ENCODE peak calls at places on chromosomes 5 and 9, in five cellular contexts. M is H1, U is neuronal stem cell, B is H9, G is trophoblast cell. N is an unnamed sample.

GRCh38 chr9:127919253-127919815 is 2.5 kb upstream of the ST6GALNAC4 start:
- DNase-seq in G (peak), U (no peak), M (no peak), B (no peak), N (peak)

GRCh38 chr5:86625148-86625547 is 7.4 kb downstream of the COX7C start:
- DNase-seq in B (no peak), U (no peak), M (no peak), G (no peak), N (no peak)

GRCh38 chr9:127557466-127557869 is 54.6 kb upstream of the STXBP1 start:
- DNase-seq in M (no peak), G (no peak), B (no peak), U (no peak), N (peak)

GRCh38 chr9:129111762-129112151 is 542 bp downstream of the PTPA start:
- DNase-seq in M (no peak), G (no peak), B (peak), U (no peak), N (peak)

GRCh38 chr9:69054989-69055388 is 19.4 kb downstream of the FXN start:
- DNase-seq in M (no peak), U (no peak), G (no peak), B (no peak), N (no peak)

GRCh38 chr9:84917366-84918063 is 248.0 kb downstream of the NTRK2 start:
- DNase-seq in B (no peak), M (no peak), U (no peak), G (no peak), N (no peak)

GRCh38 chr5:149024477-149024876 is 38.4 kb downstream of the SH3TC2 start:
- DNase-seq in G (no peak), M (no peak), U (no peak), B (no peak), N (no peak)

GRCh38 chr5:78300464-78301045 is 6.1 kb upstream of the AP3B1 start:
- DNase-seq in U (no peak), B (no peak), G (peak), M (no peak), N (peak)

GRCh38 chr5:61604626-61605025 is 272.6 kb downstream of the ZSWIM6 start:
- DNase-seq in G (no peak), U (no peak), M (no peak), B (no peak), N (no peak)

GRCh38 chr9:110532908-110533665 is 46.5 kb downstream of the SVEP1 start:
- DNase-seq in G (no peak), U (no peak), B (no peak), M (no peak), N (no peak)

GRCh38 chr5:103866169-103866568 is 303.6 kb upstream of the NUDT12 start:
- DNase-seq in U (no peak), B (no peak), G (peak), M (no peak), N (no peak)

GRCh38 chr5:74625742-74626241 is 14.7 kb downstream of the ENC1 start:
- DNase-seq in U (no peak), G (no peak), M (no peak), B (peak), N (no peak)

GRCh38 chr5:154276932-154277331 is 86.4 kb downstream of the GALNT10 start:
- DNase-seq in M (no peak), U (no peak), G (no peak), B (no peak), N (peak)

GRCh38 chr5:177984565-177985166 is 11.4 kb downstream of the PROP1 start:
- DNase-seq in B (no peak), G (no peak), M (no peak), U (no peak), N (no peak)

GRCh38 chr5:156273325-156273724 is 53.6 kb upstream of the SGCD start:
- DNase-seq in U (no peak), B (no peak), G (no peak), M (no peak), N (no peak)
- H2BK12ac ChIP-seq in U (no peak), B (no peak), G (no peak), M (no peak), N (no peak)

DNA sequence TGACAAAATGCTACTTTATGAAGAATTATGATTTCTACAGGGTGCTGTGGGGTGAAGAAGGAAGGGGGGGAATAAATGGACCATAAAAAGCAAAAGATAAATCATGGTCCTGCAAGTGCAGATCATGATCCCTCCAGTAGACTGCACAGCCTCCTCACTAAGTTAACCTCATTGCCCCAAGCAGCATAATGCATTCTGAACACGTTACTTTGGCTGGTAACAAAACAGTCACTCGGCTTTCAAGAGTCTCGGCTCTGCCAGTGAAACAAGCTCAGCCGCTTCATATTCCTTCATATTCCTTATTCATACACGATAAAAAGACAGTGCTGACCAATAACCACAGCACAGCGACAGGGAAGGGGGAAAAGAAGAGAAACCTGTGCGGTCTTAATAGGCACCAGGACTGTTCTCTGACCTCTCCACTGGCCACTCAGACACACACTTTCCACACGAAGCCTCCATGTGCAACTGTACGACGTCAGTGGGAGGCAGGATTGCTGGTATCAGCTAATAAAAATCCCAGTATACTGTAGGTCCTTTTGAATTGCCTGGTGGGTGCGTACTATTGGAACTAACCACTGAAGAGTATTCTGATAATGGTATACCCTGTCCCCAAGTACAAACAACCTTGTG is 60.5 kb downstream of the ANKH start:
- DNase-seq in B (no peak), U (no peak), M (no peak), G (peak), N (no peak)
- H2BK5ac ChIP-seq in B (no peak), U (no peak), M (no peak), G (no peak), N (no peak)

DNA sequence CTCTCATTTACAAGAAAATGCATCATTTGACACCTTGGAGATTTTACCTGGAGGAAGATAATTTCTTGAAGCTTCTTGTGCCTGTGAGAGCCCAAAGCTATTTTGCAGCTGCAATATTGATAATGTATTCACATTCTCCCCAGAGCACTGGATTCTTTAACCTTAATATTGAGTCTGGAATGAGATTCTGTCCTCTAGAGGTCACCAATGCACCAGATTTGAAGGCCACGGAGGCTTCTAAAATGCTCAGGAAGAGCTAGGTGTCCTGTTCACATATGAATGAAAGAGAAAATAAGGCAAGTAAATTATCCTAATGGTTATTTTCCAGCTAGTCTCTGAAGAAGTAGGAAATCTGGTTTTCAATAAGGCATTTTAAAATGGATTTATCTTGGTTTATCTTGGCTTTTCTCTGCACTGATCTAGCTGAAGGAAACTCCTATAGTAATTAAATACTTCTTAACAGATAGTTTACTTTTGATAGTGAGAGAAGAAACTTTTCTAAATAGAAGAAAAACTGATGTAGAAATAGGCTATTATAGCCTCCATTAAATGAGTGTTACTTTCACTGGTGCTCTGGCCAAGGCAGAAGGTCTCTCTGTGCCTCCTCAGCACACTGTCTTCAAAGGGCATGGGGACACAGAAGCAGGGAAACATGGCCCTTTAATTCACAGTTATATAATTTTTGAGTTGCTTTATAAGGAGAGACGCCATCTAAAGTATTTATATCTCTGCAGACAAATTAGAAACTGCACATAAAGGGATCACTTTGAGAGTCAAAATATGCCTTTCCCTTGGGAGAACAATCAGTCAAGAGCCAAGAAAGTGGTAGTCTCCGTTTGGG is 297.0 kb upstream of the ACTBL2 start:
- DNase-seq in M (peak), U (peak), B (peak), G (peak), N (peak)
- H4K8ac ChIP-seq in M (no peak), U (no peak), B (no peak), G (no peak), N (no peak)

DNA sequence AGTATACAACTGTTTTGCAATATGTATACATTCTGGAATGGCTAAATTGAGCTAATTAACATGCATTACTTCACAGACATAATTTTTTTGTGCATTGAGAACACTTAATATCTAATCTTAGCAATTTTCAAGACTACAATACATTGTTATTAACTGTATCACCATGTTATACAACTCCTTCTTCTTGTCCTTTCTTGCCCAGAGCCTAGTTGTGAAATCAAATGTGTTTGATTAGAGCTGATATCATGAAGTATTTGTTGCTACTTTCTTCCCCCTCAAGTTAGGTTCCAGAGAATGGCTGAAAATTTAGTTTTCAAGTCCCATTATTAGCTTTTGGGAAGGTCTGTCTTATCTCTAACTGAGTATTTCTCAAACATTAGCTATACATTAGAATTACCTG is 607.8 kb downstream of the PSAT1 start:
- DNase-seq in M (no peak), B (no peak), U (no peak), G (no peak), N (no peak)
- H2BK12ac ChIP-seq in M (no peak), B (no peak), U (no peak), G (no peak), N (no peak)

DNA sequence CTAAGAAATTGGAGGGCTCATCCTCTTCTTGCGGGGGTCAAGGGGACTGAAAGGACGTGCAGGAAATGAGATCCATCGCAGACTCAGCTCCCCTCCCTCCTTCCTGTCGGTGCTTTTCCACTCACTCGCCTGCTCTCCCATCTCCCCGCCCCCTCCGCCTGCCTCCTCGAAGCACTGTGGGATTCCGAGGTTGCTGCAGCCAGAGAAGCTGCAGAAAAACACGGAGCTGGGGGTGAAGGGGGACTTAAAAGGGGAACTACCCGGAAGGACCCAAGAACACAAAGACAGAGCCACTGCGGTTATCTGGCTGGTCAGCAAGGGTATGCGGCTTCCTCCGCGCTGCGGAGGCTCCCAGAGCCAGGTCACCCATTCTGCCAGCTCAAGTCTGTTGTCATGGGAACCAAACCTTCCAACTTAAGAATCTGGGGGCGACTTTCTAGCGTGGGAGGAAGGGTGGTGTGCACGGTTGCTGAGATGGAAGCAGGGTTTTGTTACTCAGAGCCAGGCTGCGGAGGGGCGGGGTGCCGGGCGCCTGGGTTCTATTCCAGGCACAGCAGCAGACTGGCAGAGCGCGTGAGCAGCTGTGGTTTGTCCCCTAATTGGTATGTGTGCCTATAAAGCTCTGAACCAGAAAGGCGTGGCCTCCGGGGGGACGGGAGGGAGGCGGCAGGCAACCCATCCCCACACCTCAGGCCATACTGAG is 24.9 kb downstream of the PCDHGC5 start:
- DNase-seq in B (peak), G (peak), M (peak), U (peak), N (peak)
- H2BK5ac ChIP-seq in B (no peak), G (peak), M (peak), U (peak), N (peak)

GRCh38 chr5:122164831-122165573 is 35.7 kb downstream of the ZNF474 start:
- DNase-seq in U (no peak), G (no peak), B (no peak), M (no peak), N (no peak)
- H4K8ac ChIP-seq in U (no peak), G (no peak), B (no peak), M (no peak), N (no peak)

DNA sequence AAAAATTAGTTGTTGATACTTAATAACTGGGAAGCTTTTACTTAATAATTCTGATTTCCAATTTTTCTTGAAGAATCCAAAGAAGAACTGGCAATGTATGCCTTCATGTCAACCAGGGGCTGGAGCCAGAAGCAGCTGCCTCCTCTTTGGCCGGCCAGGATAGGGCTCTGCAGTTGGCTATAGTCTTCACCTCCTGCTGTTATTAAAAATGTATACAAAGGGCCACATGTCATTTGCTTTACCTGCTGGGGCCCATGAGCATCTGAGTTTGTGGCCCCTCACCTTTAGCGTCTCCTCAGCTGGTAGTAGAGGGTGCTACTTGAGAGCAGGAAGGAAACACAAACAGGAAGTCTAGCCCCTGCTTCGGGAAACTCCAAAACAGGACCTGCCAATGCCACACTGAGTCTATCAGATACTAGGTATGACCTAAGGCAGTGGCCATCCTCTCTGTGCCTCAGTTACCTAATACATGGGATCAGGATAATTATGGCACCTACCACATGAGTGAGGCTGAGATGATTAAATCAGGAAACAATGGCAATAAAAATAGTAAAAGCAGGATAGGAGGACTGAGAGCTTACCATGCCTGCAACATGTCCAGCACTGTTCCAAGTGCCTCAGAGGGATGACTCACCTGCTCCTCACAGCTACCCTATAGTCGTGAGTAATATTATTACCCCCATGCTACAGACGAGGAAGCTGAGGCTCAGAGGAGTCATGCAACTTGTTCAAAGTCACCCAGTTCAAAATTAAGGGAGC is 21.3 kb downstream of the CCDC69 start:
- DNase-seq in G (peak), M (no peak), B (no peak), U (no peak), N (peak)
- H2BK12ac ChIP-seq in G (no peak), M (no peak), B (no peak), U (no peak), N (no peak)

GRCh38 chr9:27765931-27766835 is 192.9 kb upstream of the C9orf72 start:
- DNase-seq in U (no peak), M (no peak), B (no peak), G (no peak), N (no peak)
- H2BK5ac ChIP-seq in U (no peak), M (no peak), B (no peak), G (no peak), N (no peak)

DNA sequence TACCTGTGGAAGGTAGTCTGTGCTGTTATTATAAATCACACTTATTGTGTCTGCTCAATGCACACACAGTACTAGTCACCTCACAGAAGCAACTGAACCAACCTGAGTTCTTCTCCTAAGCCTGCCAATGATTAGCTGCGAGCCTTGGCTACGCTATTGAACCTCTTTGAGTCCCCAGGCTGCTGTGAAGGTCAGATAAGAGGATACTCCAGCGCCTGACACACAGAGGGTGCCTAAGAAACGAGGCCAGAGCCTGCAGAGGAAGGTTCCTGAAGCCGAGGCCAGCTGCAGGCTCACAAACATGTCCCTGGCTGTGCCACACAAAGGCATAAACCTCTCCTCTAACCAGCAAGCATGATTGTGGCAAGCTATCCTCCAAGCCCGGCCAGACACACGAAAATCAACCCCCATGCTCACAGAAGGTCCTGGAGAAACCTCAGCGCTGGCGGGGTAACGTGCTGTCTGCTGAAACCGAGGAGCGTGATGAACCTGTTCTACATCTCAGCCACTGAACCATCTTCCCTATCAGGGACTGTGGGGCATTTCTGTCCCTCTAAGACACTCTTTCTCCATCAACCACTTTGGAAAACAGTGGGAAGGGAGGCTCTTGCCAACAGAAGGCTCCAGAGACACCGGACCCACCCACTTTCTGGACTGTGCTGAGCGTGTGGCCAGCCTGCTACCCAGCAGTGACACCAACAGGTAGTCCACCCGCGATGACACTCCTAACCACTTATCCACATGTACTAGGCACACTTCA is 53.2 kb upstream of the SLC25A51 start:
- DNase-seq in M (no peak), G (no peak), U (no peak), B (no peak), N (no peak)
- H4K8ac ChIP-seq in M (no peak), G (no peak), U (no peak), B (no peak), N (peak)

DNA sequence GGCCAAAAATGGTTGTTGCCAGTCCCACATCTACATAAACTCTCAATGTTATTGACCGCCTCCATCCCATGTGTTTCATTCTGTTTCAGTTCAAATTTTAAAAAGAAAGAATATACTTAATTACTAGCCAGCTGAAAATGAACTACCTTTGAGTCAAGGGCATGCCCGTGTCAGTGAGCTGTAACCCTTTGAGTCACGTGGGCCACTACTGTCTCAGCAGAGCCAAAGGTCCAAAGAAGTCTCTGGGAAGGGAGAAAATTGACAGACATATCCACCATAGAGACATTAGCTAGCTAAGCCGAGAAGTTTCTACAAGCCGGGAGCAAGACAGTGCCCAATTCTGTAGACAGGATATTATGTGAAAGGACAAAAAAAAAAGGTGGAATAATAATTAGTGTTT is 59.7 kb downstream of the NIM1K start:
- DNase-seq in M (no peak), G (no peak), U (no peak), B (no peak), N (no peak)
- H2BK12ac ChIP-seq in M (no peak), G (no peak), U (no peak), B (no peak), N (no peak)

N was measured in mesenchymal stem cell.